ENCODE peak calls at places on chromosomes 16 and 17, in seven cellular contexts. P is OCI-LY7; Z is NCI-H774; H is CD4-positive, alpha-beta T cell; U is lower lobe of right lung; D is stimulated activated CD4-positive, alpha-beta T cell treated with anti-CD3 and anti-CD28 coated beads, Interleukin-4, amount 100 ng/mL, for 24 hours; C is GM03348. L is an unnamed sample.

GRCh38 chr16:67907397-67907796 is 14.3 kb downstream of the PSKH1 start:
- DNase-seq in U (no peak), C (no peak), Z (no peak), H (no peak), D (no peak), P (no peak), L (no peak)

GRCh38 chr17:63696381-63696961 is 3.5 kb downstream of the LIMD2 start:
- DNase-seq in U (no peak), P (peak; percentile 84), C (peak; percentile 51), Z (no peak), H (peak; percentile 42), D (peak; percentile 38), L (peak; percentile 59)

GRCh38 chr16:2919511-2920255 is 8.0 kb downstream of the FLYWCH1 start:
- DNase-seq in Z (no peak), P (peak; percentile 71), C (peak; percentile 79), H (peak; percentile 48), D (peak; percentile 64), U (no peak), L (peak; percentile 45)

GRCh38 chr17:75450270-75450669 is 6.2 kb upstream of the TMEM94 start:
- DNase-seq in H (no peak), D (no peak), Z (no peak), C (no peak), P (no peak), U (no peak), L (no peak)

GRCh38 chr17:58381124-58381838 is 29.3 kb upstream of the SUPT4H1 start:
- DNase-seq in P (no peak), U (no peak), Z (no peak), C (no peak), D (no peak), H (no peak), L (no peak)

GRCh38 chr17:61267847-61268246 is 131.8 kb upstream of the TBX2 start:
- DNase-seq in C (no peak), U (no peak), P (no peak), H (no peak), D (no peak), Z (no peak), L (no peak)

GRCh38 chr17:78915872-78916632 is 9.1 kb downstream of the TIMP2 start:
- DNase-seq in U (peak; percentile 70), Z (no peak), H (no peak), C (peak; percentile 68), P (no peak), D (no peak), L (peak; percentile 40)

GRCh38 chr17:70622382-70623260 is 453.3 kb downstream of the KCNJ2 start:
- DNase-seq in D (no peak), Z (peak; percentile 58), U (peak; percentile 51), H (no peak), P (peak; percentile 49), C (peak; percentile 30), L (peak; percentile 59)

GRCh38 chr17:58303981-58304734 is 23.4 kb upstream of the MPO start:
- DNase-seq in P (peak; percentile 66), C (peak; percentile 79), H (peak; percentile 52), Z (peak; percentile 25), D (peak; percentile 65), U (peak; percentile 74), L (peak; percentile 70)

GRCh38 chr16:11449716-11450115 is 104.5 kb downstream of the RMI2 start:
- DNase-seq in H (no peak), D (no peak), U (no peak), P (no peak), Z (no peak), C (no peak), L (no peak)

GRCh38 chr17:189444-189843 is 8.0 kb upstream of the DOC2B start:
- DNase-seq in Z (no peak), U (no peak), P (no peak), H (no peak), D (no peak), C (no peak), L (no peak)